ENCODE peak calls at places on chromosome 19, in four cellular contexts. C is aorta, L is esophagus squamous epithelium, Q is Peyer's patch. A is an unnamed sample.
A peak's percentile ranks its signal among the peaks of the same experiment; 100 is the strongest.

GRCh38 chr19:29545866-29546582 is 20.2 kb downstream of the VSTM2B start:
- DNase-seq in C (peak; percentile 36), L (no peak), Q (peak; percentile 14), A (peak; percentile 2)

GRCh38 chr19:18173054-18173571 is 500 bp upstream of the IFI30 start:
- DNase-seq in C (peak; percentile 87), L (no peak), Q (no peak), A (peak; percentile 78)

GRCh38 chr19:10553943-10554381 is 10.3 kb downstream of the ATG4D start:
- DNase-seq in C (no peak), L (no peak), Q (no peak), A (no peak)

GRCh38 chr19:2902590-2903218 is 2.0 kb downstream of the ZNF57 start:
- DNase-seq in C (peak; percentile 56), L (no peak), Q (no peak), A (no peak)

GRCh38 chr19:57099199-57099661 is 20.6 kb upstream of the USP29 start:
- DNase-seq in C (peak; percentile 90), L (no peak), Q (no peak), A (peak; percentile 66)

GRCh38 chr19:54554006-54554405 is 19.6 kb upstream of the LILRA2 start:
- DNase-seq in C (no peak), L (no peak), Q (no peak), A (no peak)

GRCh38 chr19:17255150-17255621 is 9.4 kb downstream of the USHBP1 start:
- DNase-seq in C (no peak), L (no peak), Q (no peak), A (no peak)

GRCh38 chr19:35932291-35932936 is 3.8 kb upstream of the LRFN3 start:
- DNase-seq in C (no peak), L (no peak), Q (no peak), A (no peak)

GRCh38 chr19:40090256-40091204 is at the start of gene ZNF780A:
- DNase-seq in C (peak; percentile 92), L (peak; percentile 25), Q (peak; percentile 84), A (peak; percentile 72)

GRCh38 chr19:57363734-57364181 is 407 bp downstream of the TRAPPC2B start:
- DNase-seq in C (no peak), L (no peak), Q (no peak), A (no peak)

DNA sequence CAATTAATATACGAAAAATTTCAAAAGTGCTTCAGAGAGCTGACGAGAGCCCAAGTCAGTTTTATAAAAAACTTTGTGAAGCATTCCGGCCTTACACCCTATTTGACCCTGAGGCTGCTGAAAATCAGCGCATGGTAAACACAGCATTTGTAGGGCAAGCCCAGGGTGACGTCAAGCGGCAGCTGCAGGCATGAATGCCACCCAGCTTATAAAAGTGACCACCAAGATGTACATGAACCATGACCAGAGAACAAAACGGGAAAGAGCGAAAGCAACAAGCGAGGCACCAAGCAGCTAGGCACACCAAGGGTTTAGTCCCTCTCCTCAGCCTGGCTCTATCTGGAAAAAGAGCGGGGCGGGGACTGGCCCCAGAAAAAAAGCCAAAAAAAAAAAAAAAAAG is 6.0 kb downstream of the SIGLEC11 start:
- DNase-seq in C (peak; percentile 19), L (no peak), Q (no peak), A (peak; percentile 5)
- H3K4me1 ChIP-seq in C (peaks cover 4% of the 10 kb centered on the region), L (peaks cover 10% of the 10 kb centered on the region), Q (peaks cover 8% of the 10 kb centered on the region), A (peaks cover 19% of the 10 kb centered on the region)

GRCh38 chr19:16232568-16232967 is 34.9 kb downstream of the AP1M1 start:
- DNase-seq in C (no peak), L (no peak), Q (no peak), A (no peak)

GRCh38 chr19:16235811-16236710 is 38.4 kb downstream of the AP1M1 start:
- DNase-seq in C (peak; percentile 65), L (no peak), Q (no peak), A (no peak)

GRCh38 chr19:16233081-16233776 is 35.5 kb downstream of the AP1M1 start:
- DNase-seq in C (no peak), L (no peak), Q (no peak), A (no peak)

GRCh38 chr19:16233836-16234551 is 36.3 kb downstream of the AP1M1 start:
- DNase-seq in C (no peak), L (no peak), Q (no peak), A (peak; percentile 63)

DNA sequence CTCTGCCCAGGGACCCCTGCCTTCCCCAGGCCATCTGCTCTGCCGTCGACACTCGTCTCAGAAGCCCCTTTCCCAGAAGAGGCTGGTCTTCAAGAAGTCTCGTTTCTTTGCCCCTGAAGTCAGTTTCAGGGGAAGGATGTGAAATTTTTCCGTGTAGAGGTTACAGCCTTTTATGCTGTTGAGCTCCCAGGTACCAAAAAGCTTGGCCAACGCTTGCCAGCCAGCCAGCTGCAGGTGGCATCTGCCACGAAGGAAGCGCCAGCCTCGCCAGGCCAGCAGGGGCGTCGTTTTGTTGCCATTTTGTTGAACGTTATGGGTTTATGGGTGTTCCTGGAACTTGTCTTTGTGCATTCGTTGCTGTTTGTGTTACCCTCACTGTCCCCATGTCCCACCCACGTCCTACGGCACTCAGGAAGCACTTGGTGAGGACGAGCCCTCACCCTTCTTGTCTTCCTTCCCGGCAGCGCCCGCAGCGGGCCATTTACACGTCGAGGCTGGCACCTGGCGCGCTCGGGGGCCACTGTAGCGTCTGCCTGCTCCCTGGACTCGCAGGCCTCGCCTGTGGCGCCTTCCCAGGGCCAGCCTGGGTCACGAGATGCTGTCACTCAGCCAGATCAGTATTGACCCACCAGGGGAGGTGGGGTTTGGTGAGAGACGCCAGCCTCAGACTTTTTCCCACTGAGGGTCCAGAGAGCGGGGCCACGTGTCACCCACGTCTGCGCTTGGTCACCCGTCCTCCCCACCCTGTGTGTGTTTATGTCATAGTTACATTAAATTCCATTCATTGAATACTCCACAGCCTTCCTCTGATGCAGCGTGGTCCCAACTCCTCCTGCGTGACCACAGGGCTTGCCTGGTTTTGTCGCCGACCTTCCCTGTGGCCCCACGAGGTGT is 37.1 kb downstream of the AP1M1 start:
- DNase-seq in C (peak; percentile 64), L (no peak), Q (no peak), A (no peak)
- H3K27me3 ChIP-seq in C (no peaks in the 10 kb centered on the region), L (no peaks in the 10 kb centered on the region), Q (no peaks in the 10 kb centered on the region), A (no peaks in the 10 kb centered on the region)

DNA sequence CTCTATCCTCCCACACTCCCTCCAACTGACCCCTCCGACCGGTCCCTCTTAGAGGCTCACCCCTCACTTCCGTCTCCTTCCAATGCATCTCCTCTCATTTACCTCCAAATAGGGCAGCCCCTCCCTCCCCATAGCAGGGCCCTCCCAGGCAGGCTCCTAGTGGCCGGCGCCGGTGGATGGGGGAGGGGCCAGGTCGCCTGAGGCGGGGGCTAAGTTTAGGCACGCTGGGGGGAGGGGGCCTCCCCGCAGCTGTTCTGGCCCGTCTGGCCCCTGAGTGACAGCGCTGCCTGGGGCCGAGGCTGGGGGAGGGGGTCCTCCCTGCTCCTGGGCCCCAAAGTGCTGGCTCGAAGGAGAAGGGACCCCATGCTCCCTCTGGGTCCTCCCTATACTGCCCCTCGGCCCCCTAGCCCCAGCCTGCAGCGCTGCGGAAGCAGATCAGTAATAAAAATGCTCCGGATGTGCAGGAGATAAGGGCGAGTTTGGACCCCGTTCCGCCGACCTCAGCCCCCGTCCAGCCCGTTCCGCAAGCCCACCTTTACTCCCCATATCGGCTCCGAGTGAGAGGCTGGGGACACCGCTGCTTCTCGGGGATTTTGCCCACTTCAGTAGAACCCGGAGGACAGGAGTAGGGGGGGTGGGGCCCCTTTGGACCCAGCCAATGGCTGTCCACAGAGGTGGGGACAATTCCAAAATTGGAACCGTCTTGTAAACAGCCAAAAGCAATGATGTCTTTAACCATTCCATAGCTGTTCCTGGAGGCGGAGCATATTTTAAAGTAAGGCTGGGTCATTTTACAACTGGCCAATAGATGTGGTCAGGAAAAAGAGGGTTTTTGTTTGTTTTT is 4.0 kb downstream of the RTN2 start:
- DNase-seq in C (no peak), L (no peak), Q (no peak), A (peak; percentile 79)
- H3K27ac ChIP-seq in C (no peak overlapping the region), L (peak overlapping the region; percentile 85), Q (peak overlapping the region; percentile 48), A (peak overlapping the region; percentile 68)

GRCh38 chr19:1410789-1411188 is 3.4 kb downstream of the DAZAP1 start:
- DNase-seq in C (no peak), L (no peak), Q (no peak), A (no peak)
- H3K4me1 ChIP-seq in C (no peaks in the 10 kb centered on the region), L (peaks cover 75% of the 10 kb centered on the region), Q (peaks cover 71% of the 10 kb centered on the region), A (peaks cover 72% of the 10 kb centered on the region)

GRCh38 chr19:41734585-41734984 is 20.7 kb upstream of the CEACAM6 start:
- DNase-seq in C (no peak), L (no peak), Q (peak; percentile 74), A (no peak)
- H3K27me3 ChIP-seq in C (no peaks in the 10 kb centered on the region), L (no peaks in the 10 kb centered on the region), Q (no peaks in the 10 kb centered on the region), A (no peaks in the 10 kb centered on the region)

DNA sequence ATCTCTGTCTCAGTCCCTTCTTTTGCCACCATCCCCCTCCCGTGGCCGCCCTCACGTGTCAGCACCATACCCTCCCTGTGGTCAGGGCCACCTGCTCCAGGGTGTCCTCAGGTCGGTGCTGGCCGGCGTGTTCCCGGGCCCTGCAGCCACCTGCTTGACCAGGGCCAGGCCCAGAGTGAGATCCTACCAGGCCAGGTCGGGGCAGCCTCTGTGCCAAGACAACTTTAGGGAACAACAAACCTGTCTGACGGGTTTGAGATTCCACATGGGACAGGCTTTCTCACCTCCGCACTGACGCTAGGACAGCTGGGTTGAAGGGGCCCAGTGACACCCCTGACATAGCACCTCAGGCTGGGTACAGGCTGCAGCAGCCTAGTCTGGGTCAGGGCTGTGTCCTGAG is 7.5 kb upstream of the SBNO2 start:
- DNase-seq in C (no peak), L (no peak), Q (peak; percentile 61), A (no peak)
- H3K27ac ChIP-seq in C (no peak overlapping the region), L (peak overlapping the region; percentile 84), Q (no peak overlapping the region), A (no peak overlapping the region)

GRCh38 chr19:13043285-13043684 is 48.0 kb downstream of the NFIX start:
- DNase-seq in C (no peak), L (no peak), Q (no peak), A (no peak)

GRCh38 chr19:13050274-13050673 is 52.4 kb downstream of the LYL1 start:
- DNase-seq in C (no peak), L (no peak), Q (no peak), A (no peak)

GRCh38 chr19:13044160-13044853 is 49.0 kb downstream of the NFIX start:
- DNase-seq in C (no peak), L (no peak), Q (no peak), A (no peak)

GRCh38 chr19:13045812-13046211 is 50.5 kb downstream of the NFIX start:
- DNase-seq in C (no peak), L (no peak), Q (no peak), A (no peak)

DNA sequence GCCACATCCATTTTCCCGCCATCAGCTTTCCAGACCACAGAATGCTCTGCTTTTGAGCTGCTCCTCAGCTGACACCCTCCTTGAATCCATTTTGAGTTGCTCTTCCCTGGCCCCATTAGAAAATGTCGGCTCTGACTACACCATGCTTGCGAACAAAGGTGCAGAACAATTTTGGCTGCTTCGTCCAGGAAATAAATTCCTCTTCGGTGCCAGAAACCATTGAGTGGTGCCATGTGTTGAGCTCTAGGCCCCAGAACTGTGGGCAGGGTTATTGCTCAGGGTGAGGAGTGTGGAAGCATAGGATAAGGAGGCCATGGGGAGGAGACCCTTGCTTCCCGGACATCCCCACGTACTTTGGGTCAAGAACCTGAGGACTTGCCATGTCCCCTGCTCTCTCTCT is 52.1 kb downstream of the NFIX start:
- DNase-seq in C (no peak), L (no peak), Q (no peak), A (no peak)
- H3K4me1 ChIP-seq in C (peaks cover 4% of the 10 kb centered on the region), L (peaks cover 43% of the 10 kb centered on the region), Q (peaks cover 31% of the 10 kb centered on the region), A (peaks cover 84% of the 10 kb centered on the region)

DNA sequence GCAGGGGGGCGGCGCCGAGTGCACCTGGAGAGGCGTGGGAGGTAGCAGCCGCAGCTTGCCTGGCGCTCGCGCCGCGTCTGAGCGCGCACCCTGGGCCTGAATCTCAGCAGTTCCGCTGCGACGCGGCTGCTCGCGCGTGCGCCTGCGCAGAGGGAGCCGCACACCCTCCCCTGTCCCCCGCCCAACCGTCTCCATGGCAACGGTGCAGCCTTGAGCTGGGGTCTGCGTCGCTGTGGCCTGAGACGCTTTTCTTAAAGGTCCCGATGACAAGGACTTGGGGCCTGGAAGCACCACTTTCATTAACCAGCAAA is at the start of gene PNMA8B:
- DNase-seq in C (peak; percentile 89), L (no peak), Q (no peak), A (peak; percentile 69)
- H3K27me3 ChIP-seq in C (no peaks in the 10 kb centered on the region), L (peaks cover 5% of the 10 kb centered on the region), Q (no peaks in the 10 kb centered on the region), A (no peaks in the 10 kb centered on the region)

A was measured in tibial artery.